ENCODE peak calls at places on chromosomes 5 and 9, in nine cellular contexts. O is transverse colon, Q is K562, M is suprapubic skin, G is HepG2, E is H1, I is stomach, X is GM12878, J is SK-N-SH. U is an unnamed sample.

GRCh38 chr5:150642567-150642927 is 2.1 kb downstream of the SYNPO start:
- DNase-seq in O (peak), Q (no peak), M (no peak), G (peak), E (no peak), I (peak), X (no peak), J (no peak), U (peak)

GRCh38 chr5:125412561-125413535 is 666.4 kb upstream of the ZNF608 start:
- DNase-seq in O (peak), Q (no peak), M (peak), G (peak), E (peak), I (peak), X (no peak), J (peak), U (peak)

GRCh38 chr9:77751341-77752091 is 103.4 kb upstream of the GNA14 start:
- DNase-seq in O (no peak), Q (peak), M (no peak), G (peak), E (no peak), I (no peak), X (no peak), J (peak), U (no peak)

GRCh38 chr9:114869845-114870244 is 60.5 kb downstream of the TNFSF8 start:
- DNase-seq in O (peak), Q (no peak), M (no peak), G (peak), E (no peak), I (peak), X (no peak), J (no peak), U (no peak)

GRCh38 chr5:172044631-172045314 is 38.3 kb upstream of the FBXW11 start:
- DNase-seq in O (no peak), Q (peak), M (no peak), G (no peak), E (no peak), I (no peak), X (no peak), J (no peak), U (no peak)

GRCh38 chr5:80825780-80826460 is 134.2 kb upstream of the RASGRF2 start:
- DNase-seq in O (no peak), Q (no peak), M (no peak), G (no peak), E (no peak), I (no peak), X (no peak), J (no peak), U (no peak)

GRCh38 chr9:91758491-91758981 is 191.5 kb downstream of the ROR2 start:
- DNase-seq in O (peak), Q (peak), M (no peak), G (peak), E (peak), I (peak), X (peak), J (peak), U (peak)

GRCh38 chr9:35733109-35733541 is 659 bp downstream of the CREB3 start:
- DNase-seq in O (peak), Q (peak), M (no peak), G (peak), E (peak), I (no peak), X (no peak), J (peak), U (no peak)

GRCh38 chr5:65796917-65797316 is 74.9 kb downstream of the NLN start:
- DNase-seq in O (no peak), Q (no peak), M (no peak), G (no peak), E (no peak), I (no peak), X (no peak), J (no peak), U (no peak)

GRCh38 chr5:168987540-168988300 is 313.2 kb downstream of the SLIT3 start:
- DNase-seq in O (peak), Q (peak), M (peak), G (peak), E (peak), I (peak), X (no peak), J (peak), U (peak)

GRCh38 chr5:157648275-157648990 is 3.8 kb downstream of the SOX30 start:
- DNase-seq in O (no peak), Q (no peak), M (no peak), G (no peak), E (no peak), I (no peak), X (no peak), J (no peak), U (no peak)

GRCh38 chr5:83955916-83956315 is 235.3 kb upstream of the HAPLN1 start:
- DNase-seq in O (no peak), Q (no peak), M (no peak), G (no peak), E (no peak), I (no peak), X (no peak), J (no peak), U (no peak)

GRCh38 chr9:101514056-101514455 is 19.6 kb upstream of the RNF20 start:
- DNase-seq in O (no peak), Q (no peak), M (no peak), G (no peak), E (no peak), I (no peak), X (no peak), J (no peak), U (no peak)

GRCh38 chr9:16787724-16788123 is 82.7 kb downstream of the BNC2 start:
- DNase-seq in O (no peak), Q (no peak), M (no peak), G (no peak), E (no peak), I (no peak), X (no peak), J (no peak), U (no peak)

GRCh38 chr5:1208743-1209551 is 7.6 kb downstream of the SLC6A19 start:
- DNase-seq in O (peak), Q (no peak), M (no peak), G (no peak), E (no peak), I (peak), X (no peak), J (peak), U (no peak)

GRCh38 chr5:91109634-91110033 is 273.5 kb downstream of the ARRDC3 start:
- DNase-seq in O (no peak), Q (no peak), M (no peak), G (no peak), E (no peak), I (no peak), X (no peak), J (no peak), U (no peak)

GRCh38 chr9:123176230-123176629 is 92.2 kb downstream of the STRBP start:
- DNase-seq in O (no peak), Q (no peak), M (no peak), G (no peak), E (no peak), I (no peak), X (peak), J (no peak), U (no peak)

GRCh38 chr5:32712463-32713395 is 1.6 kb downstream of the NPR3 start:
- DNase-seq in O (no peak), Q (no peak), M (no peak), G (no peak), E (no peak), I (no peak), X (no peak), J (peak), U (no peak)

GRCh38 chr5:154541553-154541952 is 63.5 kb upstream of the HAND1 start:
- DNase-seq in O (no peak), Q (no peak), M (no peak), G (no peak), E (no peak), I (no peak), X (no peak), J (no peak), U (no peak)

GRCh38 chr5:174413520-174414314 is 310.7 kb upstream of the MSX2 start:
- DNase-seq in O (no peak), Q (no peak), M (no peak), G (no peak), E (no peak), I (no peak), X (no peak), J (no peak), U (no peak)

GRCh38 chr5:97071101-97071500 is 71.3 kb downstream of the LIX1 start:
- DNase-seq in O (no peak), Q (peak), M (no peak), G (no peak), E (no peak), I (no peak), X (no peak), J (no peak), U (peak)

GRCh38 chr5:132063090-132063911 is 2.8 kb downstream of the IL3 start:
- DNase-seq in O (peak), Q (peak), M (peak), G (peak), E (peak), I (peak), X (peak), J (peak), U (peak)

GRCh38 chr9:112443200-112443599 is 43.4 kb upstream of the KIAA1958 start:
- DNase-seq in O (no peak), Q (peak), M (no peak), G (peak), E (no peak), I (no peak), X (no peak), J (no peak), U (no peak)

GRCh38 chr5:118965913-118966312 is 22.4 kb downstream of the DTWD2 start:
- DNase-seq in O (no peak), Q (no peak), M (no peak), G (no peak), E (no peak), I (no peak), X (no peak), J (no peak), U (no peak)

GRCh38 chr5:14821721-14822120 is 49.9 kb downstream of the ANKH start:
- DNase-seq in O (no peak), Q (no peak), M (no peak), G (no peak), E (no peak), I (no peak), X (no peak), J (no peak), U (no peak)

DNA sequence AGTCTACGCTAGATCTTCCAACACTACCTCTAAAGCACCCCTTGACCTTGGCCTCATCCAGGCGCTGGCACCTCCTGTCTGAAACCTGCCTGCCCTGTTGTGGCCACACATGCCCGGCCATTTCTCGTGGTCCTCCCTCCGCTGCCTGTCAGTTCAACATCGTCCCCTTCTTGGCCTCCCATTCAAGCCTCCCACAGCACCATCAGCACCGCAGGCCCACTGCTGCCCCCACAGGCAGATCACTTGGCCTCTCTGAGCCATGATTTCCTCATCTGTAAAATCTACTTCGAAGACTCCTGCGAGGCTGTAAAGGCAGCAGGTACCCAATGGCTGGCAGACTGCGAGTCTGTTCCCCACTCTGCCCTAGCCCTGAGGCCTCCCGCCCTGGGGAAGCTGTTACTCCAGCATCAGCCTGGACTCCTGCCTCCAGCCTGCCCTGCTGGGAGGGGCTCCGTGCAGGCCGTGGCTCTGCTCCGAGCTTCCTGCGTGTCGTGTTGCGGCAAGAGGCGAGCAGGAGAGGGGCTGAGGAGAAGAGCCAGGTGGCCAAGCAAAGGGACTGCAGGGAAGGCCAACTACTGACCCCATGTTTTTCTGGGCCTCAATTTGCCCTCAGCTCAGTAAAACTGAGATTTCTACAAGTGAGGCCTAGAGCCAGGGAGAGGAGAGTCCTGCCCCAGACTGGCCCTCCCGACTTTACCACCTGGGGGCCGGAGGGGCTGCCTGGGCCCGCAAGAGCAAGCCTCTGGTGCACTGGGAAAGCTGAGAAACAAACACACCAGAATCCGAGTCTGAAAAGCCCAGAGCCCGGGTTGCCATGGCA is 70.5 kb upstream of the LRRTM2 start:
- DNase-seq in O (no peak), Q (no peak), M (peak), G (no peak), E (no peak), I (no peak), X (no peak), J (no peak), U (peak)
- TF ChIP-seq CTCF in O (no peak), Q (peak), M (no peak), G (no peak), E (no peak), I (no peak), X (peak), J (no peak), U (no peak)

GRCh38 chr9:132408521-132408920 is 1.5 kb upstream of the CFAP77 start:
- DNase-seq in O (no peak), Q (peak), M (no peak), G (no peak), E (no peak), I (no peak), X (no peak), J (no peak), U (no peak)

GRCh38 chr9:132409828-132410528 is at the start of gene CFAP77:
- DNase-seq in O (peak), Q (peak), M (no peak), G (peak), E (no peak), I (peak), X (no peak), J (peak), U (peak)

GRCh38 chr9:132404228-132404881 is 2.3 kb downstream of the TTF1 start:
- DNase-seq in O (no peak), Q (no peak), M (no peak), G (no peak), E (no peak), I (no peak), X (no peak), J (no peak), U (no peak)

GRCh38 chr9:132407196-132407595 is 556 bp upstream of the TTF1 start:
- DNase-seq in O (no peak), Q (no peak), M (no peak), G (no peak), E (no peak), I (no peak), X (no peak), J (no peak), U (no peak)

DNA sequence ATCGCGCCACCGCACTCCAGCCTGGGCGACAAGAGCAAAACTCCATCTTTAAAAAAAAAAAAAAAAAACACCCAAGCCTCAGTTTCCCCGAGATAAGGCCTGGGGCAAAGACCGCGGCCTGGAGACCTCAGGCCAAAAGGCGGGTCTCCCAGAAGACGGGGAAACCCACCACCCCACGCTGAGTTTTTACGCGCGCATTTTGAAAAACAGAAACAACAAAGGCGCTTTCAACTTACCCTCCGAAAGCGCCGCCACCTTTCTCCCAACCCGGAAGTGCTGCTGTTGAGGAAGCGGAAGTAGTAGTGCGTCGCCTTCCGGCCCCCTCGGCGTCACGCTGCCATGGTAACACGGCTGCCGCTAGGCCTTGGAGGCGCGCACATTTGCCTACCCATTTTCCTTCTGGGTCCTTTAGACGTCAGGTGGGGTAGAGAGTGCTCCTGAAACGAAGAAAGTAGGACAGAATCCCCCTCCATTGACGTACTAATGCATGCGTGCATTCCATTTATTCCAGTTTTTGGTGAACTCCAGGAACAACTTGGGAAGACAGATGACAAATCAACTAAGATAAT is at the start of gene TTF1:
- DNase-seq in O (peak), Q (peak), M (peak), G (peak), E (peak), I (peak), X (peak), J (peak), U (peak)
- TF ChIP-seq POLR2AphosphoS5 in O (peak), Q (peak), M (no peak), G (peak), E (peak), I (peak), X (peak), J (peak), U (peak)

GRCh38 chr5:8828596-8829321 is 717.1 kb downstream of the SEMA5A start:
- DNase-seq in O (no peak), Q (no peak), M (no peak), G (no peak), E (no peak), I (no peak), X (no peak), J (no peak), U (no peak)
- TF ChIP-seq EP300 in O (no peak), Q (no peak), M (no peak), G (no peak), E (no peak), I (no peak), X (no peak), J (no peak), U (no peak)

GRCh38 chr5:122844136-122844915 is 1.1 kb upstream of the SNX24 start:
- DNase-seq in O (peak), Q (peak), M (no peak), G (peak), E (no peak), I (peak), X (no peak), J (no peak), U (no peak)
- TF ChIP-seq CTCF in O (no peak), Q (no peak), M (no peak), G (no peak), E (no peak), I (no peak), X (no peak), J (no peak), U (no peak)

GRCh38 chr9:95510610-95511231 is 6.0 kb downstream of the PTCH1 start:
- DNase-seq in O (peak), Q (peak), M (peak), G (peak), E (peak), I (peak), X (peak), J (peak), U (peak)
- TF ChIP-seq POLR2AphosphoS5 in O (peak), Q (peak), M (no peak), G (peak), E (no peak), I (peak), X (peak), J (peak), U (peak)

GRCh38 chr9:79574716-79575242 is 3.0 kb downstream of the TLE4 start:
- DNase-seq in O (no peak), Q (no peak), M (no peak), G (no peak), E (no peak), I (no peak), X (no peak), J (no peak), U (no peak)

GRCh38 chr9:79572032-79572890 is 496 bp downstream of the TLE4 start:
- DNase-seq in O (peak), Q (peak), M (peak), G (no peak), E (no peak), I (peak), X (no peak), J (peak), U (peak)

GRCh38 chr9:79574166-79574565 is 2.4 kb downstream of the TLE4 start:
- DNase-seq in O (no peak), Q (no peak), M (no peak), G (no peak), E (no peak), I (no peak), X (no peak), J (no peak), U (no peak)

GRCh38 chr9:79572891-79573696 is 1.3 kb downstream of the TLE4 start:
- DNase-seq in O (peak), Q (peak), M (peak), G (no peak), E (no peak), I (peak), X (no peak), J (peak), U (peak)

DNA sequence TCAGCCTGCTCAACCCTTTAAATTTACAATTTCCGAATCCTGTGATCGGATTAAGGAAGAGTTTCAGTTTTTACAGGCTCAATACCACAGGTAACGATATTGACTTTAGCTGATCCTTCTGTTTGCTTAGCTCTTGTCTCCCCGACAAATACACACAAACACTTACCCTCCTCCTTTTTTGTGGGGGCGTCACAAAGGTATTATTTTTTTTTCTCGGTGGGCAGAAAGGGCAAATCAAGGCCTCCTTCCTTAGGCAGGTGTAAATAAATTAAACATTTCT is 1.9 kb downstream of the TLE4 start:
- DNase-seq in O (no peak), Q (no peak), M (no peak), G (no peak), E (no peak), I (no peak), X (no peak), J (no peak), U (no peak)
- TF ChIP-seq EP300 in O (no peak), Q (no peak), M (no peak), G (no peak), E (no peak), I (no peak), X (no peak), J (no peak), U (no peak)

DNA sequence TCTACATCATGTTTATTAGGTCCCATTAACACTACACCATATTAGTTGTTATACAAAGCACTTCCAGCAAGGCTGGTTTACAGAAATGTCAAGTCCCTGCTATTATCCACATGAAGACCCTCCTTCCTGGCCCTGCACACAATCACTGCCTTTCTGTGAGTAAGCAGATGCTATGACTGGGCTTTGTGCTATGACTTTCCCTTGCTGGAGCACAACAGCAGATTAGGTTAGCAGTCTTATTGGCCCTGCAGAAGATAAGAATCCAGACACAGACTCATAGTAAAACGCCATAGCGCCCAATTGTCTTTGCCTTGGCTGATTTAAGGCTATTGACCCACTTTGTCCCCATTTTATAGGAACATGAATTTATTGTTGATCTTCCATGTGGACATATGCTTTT is 228.9 kb upstream of the ACTBL2 start:
- DNase-seq in O (no peak), Q (no peak), M (no peak), G (no peak), E (no peak), I (no peak), X (no peak), J (no peak), U (no peak)
- TF ChIP-seq CTCF in O (no peak), Q (no peak), M (no peak), G (no peak), E (no peak), I (no peak), X (no peak), J (no peak), U (no peak)